ENCODE peak calls at places on chromosome 11, in seven cellular contexts. One of them, this sample, is unnamed.

GRCh38 chr11:86592659-86593451 is 79.6 kb downstream of the ME3 start:
- DNase-seq in foreskin fibroblast: peak; percentile 97
- DNase-seq in nephron progenitor cell: no peak
- DNase-seq in GM23338: no peak
- DNase-seq in chondrocyte: no peak
- DNase-seq in body of pancreas: peak; percentile 76
- DNase-seq in ovary: peak; percentile 59
- DNase-seq in this sample: peak; percentile 52

GRCh38 chr11:76765863-76766350 is 17.2 kb upstream of the TSKU start:
- DNase-seq in GM23338: no peak
- DNase-seq in body of pancreas: no peak
- DNase-seq in ovary: no peak
- DNase-seq in foreskin fibroblast: peak; percentile 28
- DNase-seq in chondrocyte: peak; percentile 56
- DNase-seq in nephron progenitor cell: no peak
- DNase-seq in this sample: no peak

GRCh38 chr11:27770576-27770975 is 70.3 kb upstream of the BDNF start:
- DNase-seq in GM23338: no peak
- DNase-seq in chondrocyte: no peak
- DNase-seq in foreskin fibroblast: no peak
- DNase-seq in body of pancreas: no peak
- DNase-seq in ovary: no peak
- DNase-seq in nephron progenitor cell: no peak
- DNase-seq in this sample: no peak

GRCh38 chr11:85627332-85627997 is at the start of gene DLG2:
- DNase-seq in nephron progenitor cell: peak; percentile 45
- DNase-seq in foreskin fibroblast: peak; percentile 81
- DNase-seq in body of pancreas: peak; percentile 17
- DNase-seq in ovary: peak; percentile 56
- DNase-seq in GM23338: peak; percentile 23
- DNase-seq in chondrocyte: no peak
- DNase-seq in this sample: peak; percentile 6

GRCh38 chr11:132278801-132279574 is 908.6 kb downstream of the NTM start:
- DNase-seq in foreskin fibroblast: peak; percentile 46
- DNase-seq in nephron progenitor cell: no peak
- DNase-seq in body of pancreas: no peak
- DNase-seq in ovary: no peak
- DNase-seq in chondrocyte: no peak
- DNase-seq in GM23338: peak; percentile 46
- DNase-seq in this sample: peak; percentile 12

GRCh38 chr11:32312865-32313403 is 122.4 kb downstream of the WT1 start:
- DNase-seq in body of pancreas: peak; percentile 25
- DNase-seq in chondrocyte: no peak
- DNase-seq in nephron progenitor cell: no peak
- DNase-seq in foreskin fibroblast: peak; percentile 44
- DNase-seq in ovary: peak; percentile 39
- DNase-seq in GM23338: peak; percentile 89
- DNase-seq in this sample: peak; percentile 27

GRCh38 chr11:111334495-111335123 is 36.3 kb downstream of the POU2AF3 start:
- DNase-seq in foreskin fibroblast: no peak
- DNase-seq in GM23338: no peak
- DNase-seq in ovary: no peak
- DNase-seq in nephron progenitor cell: no peak
- DNase-seq in chondrocyte: no peak
- DNase-seq in body of pancreas: peak; percentile 76
- DNase-seq in this sample: no peak

GRCh38 chr11:73810637-73811036 is 23.0 kb downstream of the MRPL48 start:
- DNase-seq in chondrocyte: no peak
- DNase-seq in GM23338: no peak
- DNase-seq in ovary: no peak
- DNase-seq in nephron progenitor cell: no peak
- DNase-seq in body of pancreas: no peak
- DNase-seq in foreskin fibroblast: peak; percentile 12
- DNase-seq in this sample: no peak

GRCh38 chr11:63012450-63013238 is 3.0 kb downstream of the SLC22A8 start:
- DNase-seq in chondrocyte: no peak
- DNase-seq in foreskin fibroblast: no peak
- DNase-seq in GM23338: no peak
- DNase-seq in nephron progenitor cell: no peak
- DNase-seq in ovary: no peak
- DNase-seq in body of pancreas: no peak
- DNase-seq in this sample: no peak

GRCh38 chr11:36059660-36060059 is 115.8 kb downstream of the LDLRAD3 start:
- DNase-seq in ovary: no peak
- DNase-seq in chondrocyte: no peak
- DNase-seq in GM23338: no peak
- DNase-seq in body of pancreas: no peak
- DNase-seq in foreskin fibroblast: no peak
- DNase-seq in nephron progenitor cell: no peak
- DNase-seq in this sample: no peak

GRCh38 chr11:130204703-130205095 is 45.1 kb downstream of the ST14 start:
- DNase-seq in chondrocyte: no peak
- DNase-seq in GM23338: no peak
- DNase-seq in foreskin fibroblast: no peak
- DNase-seq in nephron progenitor cell: no peak
- DNase-seq in ovary: no peak
- DNase-seq in body of pancreas: peak; percentile 3
- DNase-seq in this sample: no peak

GRCh38 chr11:2527621-2528291 is 82.9 kb downstream of the KCNQ1 start:
- DNase-seq in GM23338: no peak
- DNase-seq in chondrocyte: peak; percentile 89
- DNase-seq in body of pancreas: peak; percentile 4
- DNase-seq in foreskin fibroblast: no peak
- DNase-seq in nephron progenitor cell: peak; percentile 2
- DNase-seq in ovary: peak; percentile 15
- DNase-seq in this sample: no peak

GRCh38 chr11:17695454-17696441 is 23.6 kb upstream of the MYOD1 start:
- DNase-seq in nephron progenitor cell: peak; percentile 46
- DNase-seq in ovary: no peak
- DNase-seq in chondrocyte: no peak
- DNase-seq in GM23338: peak; percentile 59
- DNase-seq in foreskin fibroblast: no peak
- DNase-seq in body of pancreas: no peak
- DNase-seq in this sample: no peak

GRCh38 chr11:70065318-70066135 is 12.6 kb upstream of the ANO1 start:
- DNase-seq in ovary: no peak
- DNase-seq in GM23338: no peak
- DNase-seq in nephron progenitor cell: no peak
- DNase-seq in chondrocyte: no peak
- DNase-seq in body of pancreas: no peak
- DNase-seq in foreskin fibroblast: no peak
- DNase-seq in this sample: no peak
- TF ChIP-seq CTCF in ovary: no peak
- TF ChIP-seq CTCF in GM23338: no peak
- TF ChIP-seq CTCF in nephron progenitor cell: no peak
- TF ChIP-seq CTCF in chondrocyte: no peak
- TF ChIP-seq CTCF in body of pancreas: no peak
- TF ChIP-seq CTCF in foreskin fibroblast: no peak
- TF ChIP-seq CTCF in this sample: no peak

GRCh38 chr11:14414470-14415461 is 55.8 kb upstream of the RRAS2 start:
- DNase-seq in ovary: no peak
- DNase-seq in GM23338: peak; percentile 37
- DNase-seq in foreskin fibroblast: no peak
- DNase-seq in body of pancreas: no peak
- DNase-seq in nephron progenitor cell: no peak
- DNase-seq in chondrocyte: no peak
- DNase-seq in this sample: no peak
- TF ChIP-seq CTCF in ovary: no peak
- TF ChIP-seq CTCF in GM23338: peak; percentile 48
- TF ChIP-seq CTCF in foreskin fibroblast: no peak
- TF ChIP-seq CTCF in body of pancreas: no peak
- TF ChIP-seq CTCF in nephron progenitor cell: no peak
- TF ChIP-seq CTCF in chondrocyte: no peak
- TF ChIP-seq CTCF in this sample: no peak

DNA sequence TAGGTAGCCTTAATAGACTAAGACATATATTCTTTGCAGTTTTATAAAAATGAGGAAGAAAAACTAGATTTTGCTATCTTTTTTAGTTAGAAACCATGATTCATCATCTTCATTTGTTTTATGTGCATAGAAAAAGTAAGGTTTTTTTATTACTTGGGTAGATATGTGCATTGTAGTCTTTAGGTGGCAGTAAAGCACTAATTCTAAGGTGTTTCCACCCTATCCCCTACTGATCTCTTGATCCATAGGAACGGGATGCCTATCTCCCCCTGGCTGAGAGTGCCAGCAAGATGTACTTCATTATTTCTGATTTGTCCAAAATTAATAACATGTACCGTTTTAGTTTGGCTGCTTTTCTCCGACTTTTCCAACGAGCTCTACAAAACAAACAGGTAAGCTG is 148.1 kb downstream of the DYNC2H1 start:
- DNase-seq in GM23338: peak; percentile 60
- DNase-seq in chondrocyte: no peak
- DNase-seq in ovary: no peak
- DNase-seq in nephron progenitor cell: no peak
- DNase-seq in body of pancreas: no peak
- DNase-seq in foreskin fibroblast: peak; percentile 6
- DNase-seq in this sample: no peak
- TF ChIP-seq CTCF in GM23338: peak; percentile 61
- TF ChIP-seq CTCF in chondrocyte: peak; percentile 78
- TF ChIP-seq CTCF in ovary: no peak
- TF ChIP-seq CTCF in nephron progenitor cell: no peak
- TF ChIP-seq CTCF in body of pancreas: no peak
- TF ChIP-seq CTCF in foreskin fibroblast: peak; percentile 27
- TF ChIP-seq CTCF in this sample: no peak

GRCh38 chr11:41997860-41998259 is 538.4 kb upstream of the LRRC4C start:
- DNase-seq in GM23338: no peak
- DNase-seq in body of pancreas: no peak
- DNase-seq in nephron progenitor cell: no peak
- DNase-seq in chondrocyte: no peak
- DNase-seq in foreskin fibroblast: no peak
- DNase-seq in ovary: no peak
- DNase-seq in this sample: no peak

DNA sequence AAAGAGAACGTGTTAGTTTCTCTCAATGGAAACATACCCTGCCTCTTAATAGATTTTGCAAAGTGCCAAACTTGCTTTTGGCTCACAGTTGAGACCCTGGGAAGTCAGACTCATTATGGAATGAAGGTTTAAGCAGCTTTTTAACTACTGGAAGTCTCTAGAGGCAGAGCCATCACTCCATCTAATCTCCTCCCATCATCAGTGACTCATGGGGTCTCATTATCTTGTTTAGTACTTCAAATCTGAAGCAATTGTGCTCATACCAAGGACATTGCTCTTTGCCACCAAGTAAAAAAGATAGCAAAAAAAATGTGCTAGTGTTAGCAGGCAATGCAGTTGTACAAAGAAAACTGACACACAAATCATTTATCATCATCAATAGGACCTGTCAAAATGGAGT is 537.1 kb upstream of the LRRC4C start:
- DNase-seq in chondrocyte: no peak
- DNase-seq in nephron progenitor cell: no peak
- DNase-seq in GM23338: no peak
- DNase-seq in body of pancreas: no peak
- DNase-seq in ovary: no peak
- DNase-seq in foreskin fibroblast: no peak
- DNase-seq in this sample: no peak
- TF ChIP-seq CTCF in chondrocyte: no peak
- TF ChIP-seq CTCF in nephron progenitor cell: no peak
- TF ChIP-seq CTCF in GM23338: no peak
- TF ChIP-seq CTCF in body of pancreas: no peak
- TF ChIP-seq CTCF in ovary: no peak
- TF ChIP-seq CTCF in foreskin fibroblast: no peak
- TF ChIP-seq CTCF in this sample: no peak

GRCh38 chr11:45802531-45803317 is 2.2 kb upstream of the SLC35C1 start:
- DNase-seq in ovary: no peak
- DNase-seq in foreskin fibroblast: no peak
- DNase-seq in chondrocyte: no peak
- DNase-seq in GM23338: no peak
- DNase-seq in nephron progenitor cell: no peak
- DNase-seq in body of pancreas: no peak
- DNase-seq in this sample: no peak

GRCh38 chr11:45806072-45806933 is 1.4 kb downstream of the SLC35C1 start:
- DNase-seq in chondrocyte: no peak
- DNase-seq in nephron progenitor cell: no peak
- DNase-seq in body of pancreas: no peak
- DNase-seq in foreskin fibroblast: no peak
- DNase-seq in ovary: no peak
- DNase-seq in GM23338: no peak
- DNase-seq in this sample: no peak

GRCh38 chr11:45804806-45805304 is at the start of gene SLC35C1:
- DNase-seq in foreskin fibroblast: peak; percentile 98
- DNase-seq in ovary: peak; percentile 96
- DNase-seq in body of pancreas: peak; percentile 99
- DNase-seq in chondrocyte: peak; percentile 98
- DNase-seq in nephron progenitor cell: peak; percentile 98
- DNase-seq in GM23338: peak; percentile 99
- DNase-seq in this sample: peak; percentile 95

GRCh38 chr11:45805305-45806071 is 539 bp downstream of the SLC35C1 start:
- DNase-seq in body of pancreas: peak; percentile 57
- DNase-seq in foreskin fibroblast: peak; percentile 85
- DNase-seq in ovary: peak; percentile 45
- DNase-seq in GM23338: peak; percentile 50
- DNase-seq in nephron progenitor cell: peak; percentile 21
- DNase-seq in chondrocyte: no peak
- DNase-seq in this sample: peak; percentile 45

GRCh38 chr11:45803981-45804805 is 756 bp upstream of the SLC35C1 start:
- DNase-seq in nephron progenitor cell: peak; percentile 74
- DNase-seq in ovary: peak; percentile 88
- DNase-seq in foreskin fibroblast: peak; percentile 83
- DNase-seq in body of pancreas: peak; percentile 90
- DNase-seq in GM23338: peak; percentile 87
- DNase-seq in chondrocyte: peak; percentile 95
- DNase-seq in this sample: peak; percentile 51
- TF ChIP-seq CTCF in nephron progenitor cell: no peak
- TF ChIP-seq CTCF in ovary: no peak
- TF ChIP-seq CTCF in foreskin fibroblast: no peak
- TF ChIP-seq CTCF in body of pancreas: no peak
- TF ChIP-seq CTCF in GM23338: no peak
- TF ChIP-seq CTCF in chondrocyte: no peak
- TF ChIP-seq CTCF in this sample: no peak

GRCh38 chr11:61792310-61793083 is at the start of the genes FEN1 and TMEM258:
- DNase-seq in ovary: peak; percentile 85
- DNase-seq in GM23338: peak; percentile 94
- DNase-seq in foreskin fibroblast: peak; percentile 96
- DNase-seq in chondrocyte: no peak
- DNase-seq in nephron progenitor cell: peak; percentile 86
- DNase-seq in body of pancreas: peak; percentile 89
- DNase-seq in this sample: peak; percentile 85
- TF ChIP-seq CTCF in ovary: peak; percentile 31
- TF ChIP-seq CTCF in GM23338: no peak
- TF ChIP-seq CTCF in foreskin fibroblast: no peak
- TF ChIP-seq CTCF in chondrocyte: peak; percentile 24
- TF ChIP-seq CTCF in nephron progenitor cell: no peak
- TF ChIP-seq CTCF in body of pancreas: no peak
- TF ChIP-seq CTCF in this sample: no peak

DNA sequence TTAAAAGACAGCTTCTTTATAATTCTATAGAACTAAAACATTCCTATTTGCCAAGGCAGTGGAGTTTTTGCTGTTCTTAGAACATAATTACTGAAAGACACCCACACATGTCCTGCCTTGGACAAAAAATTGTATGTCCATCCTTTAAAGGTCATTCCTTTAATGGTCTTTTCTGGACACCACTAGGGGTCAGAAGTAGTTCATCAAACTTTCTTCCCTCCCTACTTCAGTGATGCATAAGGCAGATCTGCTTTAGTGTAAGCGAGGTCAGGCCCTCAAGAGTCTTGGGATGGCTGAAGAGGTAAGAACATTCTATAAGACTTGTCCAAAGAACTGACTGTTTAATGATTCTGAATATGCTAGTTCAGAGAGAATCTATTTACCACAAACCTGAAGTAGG is 4.3 kb upstream of the OR51V1 start:
- DNase-seq in chondrocyte: no peak
- DNase-seq in body of pancreas: no peak
- DNase-seq in ovary: no peak
- DNase-seq in GM23338: peak; percentile 81
- DNase-seq in foreskin fibroblast: peak; percentile 87
- DNase-seq in nephron progenitor cell: no peak
- DNase-seq in this sample: peak; percentile 16
- TF ChIP-seq CTCF in chondrocyte: peak; percentile 84
- TF ChIP-seq CTCF in body of pancreas: no peak
- TF ChIP-seq CTCF in ovary: no peak
- TF ChIP-seq CTCF in GM23338: peak; percentile 72
- TF ChIP-seq CTCF in foreskin fibroblast: peak; percentile 54
- TF ChIP-seq CTCF in nephron progenitor cell: peak; percentile 60
- TF ChIP-seq CTCF in this sample: peak; percentile 37